ENCODE peak calls at places on chromosomes 13 and 19, in six cellular contexts. H, E, V, M, T and A are unnamed samples. For H3K4me1, the result is how much of the 10 kb centered on the place peaks cover.

GRCh38 chr13:53854321-53854720 is 825.7 kb downstream of the OLFM4 start:
- DNase-seq in H (no peak), E (no peak), V (no peak), M (no peak), T (no peak), A (no peak)

GRCh38 chr13:59534806-59535205 is 628.9 kb downstream of the DIAPH3 start:
- DNase-seq in H (no peak), E (no peak), V (no peak), M (no peak), T (no peak), A (no peak)

GRCh38 chr13:49292742-49293498 is 45.2 kb downstream of the CDADC1 start:
- DNase-seq in H (peak), E (no peak), V (no peak), M (no peak), T (no peak), A (peak)

GRCh38 chr13:23384111-23384510 is 49.4 kb downstream of the SACS start:
- DNase-seq in H (no peak), E (no peak), V (no peak), M (no peak), T (no peak), A (no peak)

GRCh38 chr13:32176696-32177095 is 138.5 kb downstream of the ZAR1L start:
- DNase-seq in H (no peak), E (no peak), V (no peak), M (no peak), T (no peak), A (no peak)

GRCh38 chr13:111323950-111324651 is 3.7 kb downstream of the TEX29 start:
- DNase-seq in H (no peak), E (no peak), V (no peak), M (no peak), T (no peak), A (no peak)

GRCh38 chr19:58003153-58003828 is 671 bp upstream of the ZNF606 start:
- DNase-seq in H (no peak), E (no peak), V (peak), M (no peak), T (no peak), A (no peak)

GRCh38 chr13:23466144-23467002 is 32.9 kb upstream of the SACS start:
- DNase-seq in H (peak), E (peak), V (peak), M (peak), T (peak), A (peak)

GRCh38 chr19:44848805-44849457 is 2.8 kb downstream of the NECTIN2 start:
- DNase-seq in H (no peak), E (no peak), V (peak), M (no peak), T (no peak), A (peak)

GRCh38 chr19:51480590-51480989 is 2.3 kb downstream of the CEACAM18 start:
- DNase-seq in H (no peak), E (no peak), V (peak), M (no peak), T (no peak), A (no peak)

GRCh38 chr19:33408538-33408937 is 35.0 kb downstream of the CEBPG start:
- DNase-seq in H (no peak), E (no peak), V (no peak), M (no peak), T (no peak), A (no peak)

GRCh38 chr13:79307866-79308298 is 98.2 kb downstream of the RBM26 start:
- DNase-seq in H (no peak), E (no peak), V (peak), M (no peak), T (no peak), A (no peak)

GRCh38 chr19:46697142-46697960 is 19.6 kb downstream of the PRKD2 start:
- DNase-seq in H (peak), E (peak), V (peak), M (no peak), T (peak), A (peak)

GRCh38 chr13:77310161-77310560 is 16.7 kb downstream of the MYCBP2 start:
- DNase-seq in H (no peak), E (no peak), V (no peak), M (no peak), T (no peak), A (no peak)

GRCh38 chr19:32580353-32580900 is 563 bp upstream of the PDCD5 start:
- DNase-seq in H (no peak), E (no peak), V (no peak), M (no peak), T (no peak), A (no peak)

GRCh38 chr13:42594577-42595571 is 20.9 kb downstream of the TNFSF11 start:
- DNase-seq in H (peak), E (no peak), V (peak), M (peak), T (peak), A (peak)

GRCh38 chr19:28468701-28469459 is 744.1 kb downstream of the UQCRFS1 start:
- DNase-seq in H (no peak), E (peak), V (no peak), M (no peak), T (no peak), A (no peak)

GRCh38 chr13:30396434-30397075 is 25.7 kb upstream of the UBE2L5 start:
- DNase-seq in H (no peak), E (no peak), V (no peak), M (no peak), T (no peak), A (no peak)

GRCh38 chr13:101575591-101575990 is 123.1 kb downstream of the ITGBL1 start:
- DNase-seq in H (no peak), E (no peak), V (no peak), M (no peak), T (no peak), A (no peak)

GRCh38 chr19:33806434-33806881 is 9.8 kb downstream of the KCTD15 start:
- DNase-seq in H (no peak), E (no peak), V (no peak), M (no peak), T (no peak), A (no peak)

DNA sequence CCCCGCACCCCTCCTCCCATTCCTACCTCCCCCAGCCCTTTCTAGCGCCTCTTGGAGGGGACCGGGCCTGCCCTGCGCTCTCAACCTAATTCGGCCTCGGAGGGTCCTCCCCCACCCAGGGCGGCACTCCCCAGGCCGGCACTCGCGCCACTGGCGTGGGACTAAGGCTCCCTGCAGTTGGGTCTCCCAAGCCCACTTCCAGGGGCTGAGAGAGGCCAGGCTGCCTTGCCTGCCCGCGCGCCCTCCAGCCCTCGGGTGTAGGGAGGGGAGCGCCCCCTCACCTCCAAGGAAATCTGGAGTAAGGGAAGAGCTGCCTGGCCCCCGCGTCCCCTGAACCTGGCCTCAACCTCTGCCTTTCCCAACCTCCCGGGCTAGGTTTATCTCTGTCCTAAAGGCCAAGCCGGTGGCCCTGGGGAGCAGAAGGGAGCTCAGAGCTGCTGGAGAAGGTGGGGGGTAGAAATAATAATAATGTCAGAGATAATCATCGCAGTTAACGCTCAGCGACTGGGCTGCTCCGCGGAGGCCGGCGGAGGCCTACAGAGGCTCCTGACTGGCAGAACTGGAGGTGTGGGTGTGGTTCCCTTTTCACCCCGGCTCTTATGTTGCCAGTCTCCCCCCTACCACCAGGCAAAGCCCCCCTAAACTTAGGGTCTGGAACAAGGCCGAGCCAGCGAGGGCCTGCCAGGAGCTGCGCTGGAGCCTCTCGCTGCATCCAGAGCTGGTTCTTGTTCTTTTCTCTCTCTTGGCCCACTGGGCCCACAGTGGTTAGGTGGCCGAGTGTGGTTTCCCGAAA is 9.6 kb downstream of the ZIC2 start:
- DNase-seq in H (no peak), E (no peak), V (no peak), M (no peak), T (no peak), A (no peak)
- H3K4me1 ChIP-seq in H (under half), E (under half), V (under half), M (under half), T (under half), A (under half)

GRCh38 chr19:11041194-11041593 is 48.1 kb upstream of the LDLR start:
- DNase-seq in H (no peak), E (no peak), V (no peak), M (no peak), T (no peak), A (no peak)

GRCh38 chr19:11045536-11045935 is 43.7 kb upstream of the LDLR start:
- DNase-seq in H (no peak), E (no peak), V (no peak), M (no peak), T (no peak), A (no peak)

GRCh38 chr19:11046608-11047354 is 42.5 kb upstream of the LDLR start:
- DNase-seq in H (no peak), E (no peak), V (no peak), M (no peak), T (no peak), A (no peak)

GRCh38 chr19:11041966-11042627 is 47.2 kb upstream of the LDLR start:
- DNase-seq in H (peak), E (peak), V (no peak), M (no peak), T (no peak), A (no peak)

DNA sequence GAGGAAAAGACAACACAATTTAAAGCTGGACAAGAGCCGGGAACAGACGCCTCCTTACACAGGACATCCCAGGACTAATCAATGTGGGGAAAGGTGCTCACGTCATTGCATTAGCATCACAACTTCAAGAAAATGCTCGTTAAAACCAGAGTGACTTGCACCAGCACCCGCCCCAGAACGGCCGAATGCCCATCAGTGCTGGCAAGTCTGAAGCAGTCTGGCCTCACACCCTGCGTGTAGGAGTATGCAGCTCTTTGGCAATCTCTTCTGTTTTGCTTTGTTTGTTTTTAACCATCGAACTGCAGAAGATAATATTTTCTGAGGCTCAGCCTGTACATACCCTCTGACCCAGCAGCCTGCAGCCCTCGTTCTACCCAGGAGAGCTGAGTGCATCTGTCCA is 44.8 kb upstream of the LDLR start:
- DNase-seq in H (no peak), E (no peak), V (no peak), M (no peak), T (no peak), A (no peak)
- H3K4me1 ChIP-seq in H (under half), E (under half), V (under half), M (under half), T (under half), A (under half)

DNA sequence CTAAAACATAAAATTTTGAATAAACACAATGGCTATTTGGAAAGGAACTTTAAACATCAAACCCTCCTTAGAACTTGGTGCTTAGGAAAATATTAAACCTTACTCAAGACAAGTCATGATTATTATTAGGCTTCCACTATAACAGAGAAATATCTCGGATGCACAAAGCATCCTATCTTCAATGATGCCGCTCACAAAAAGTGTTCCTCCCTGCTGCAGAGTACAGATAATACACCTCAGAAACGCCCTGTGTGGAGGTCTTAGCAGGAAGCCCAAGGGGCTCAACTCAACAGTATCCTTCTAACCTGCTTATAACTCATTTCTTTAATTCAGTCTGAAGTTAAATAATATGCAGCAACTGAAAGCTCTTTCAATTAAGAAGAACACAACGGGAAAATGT is 12.2 kb downstream of the ELF1 start:
- DNase-seq in H (no peak), E (no peak), V (no peak), M (no peak), T (no peak), A (no peak)
- H3K4me1 ChIP-seq in H (under half), E (half or more), V (under half), M (half or more), T (under half), A (under half)

GRCh38 chr19:39140195-39140516 is 14.6 kb downstream of the PAK4 start:
- DNase-seq in H (no peak), E (no peak), V (no peak), M (no peak), T (no peak), A (peak)
- H3K4me1 ChIP-seq in H (under half), E (half or more), V (half or more), M (under half), T (under half), A (under half)

GRCh38 chr19:42512743-42513304 is 15.5 kb downstream of the CEACAM1 start:
- DNase-seq in H (no peak), E (no peak), V (no peak), M (no peak), T (no peak), A (no peak)

GRCh38 chr19:42512130-42512636 is 16.1 kb downstream of the CEACAM1 start:
- DNase-seq in H (no peak), E (no peak), V (no peak), M (no peak), T (no peak), A (no peak)

GRCh38 chr19:42514449-42514848 is 13.8 kb downstream of the CEACAM1 start:
- DNase-seq in H (no peak), E (no peak), V (no peak), M (no peak), T (no peak), A (no peak)

GRCh38 chr19:42508892-42509444 is 19.3 kb downstream of the CEACAM1 start:
- DNase-seq in H (no peak), E (no peak), V (no peak), M (no peak), T (no peak), A (no peak)

GRCh38 chr19:42511340-42511739 is 16.9 kb downstream of the CEACAM1 start:
- DNase-seq in H (no peak), E (no peak), V (no peak), M (no peak), T (no peak), A (no peak)
- H3K4me1 ChIP-seq in H (under half), E (under half), V (under half), M (under half), T (under half), A (under half)

GRCh38 chr19:13039211-13039789 is 44.0 kb downstream of the NFIX start:
- DNase-seq in H (no peak), E (no peak), V (no peak), M (no peak), T (no peak), A (no peak)

GRCh38 chr19:13036366-13036976 is 41.2 kb downstream of the NFIX start:
- DNase-seq in H (peak), E (peak), V (no peak), M (no peak), T (peak), A (peak)

GRCh38 chr19:13038306-13039210 is 43.3 kb downstream of the NFIX start:
- DNase-seq in H (no peak), E (no peak), V (no peak), M (no peak), T (no peak), A (no peak)

GRCh38 chr19:13037161-13037560 is 41.9 kb downstream of the NFIX start:
- DNase-seq in H (no peak), E (no peak), V (no peak), M (no peak), T (no peak), A (no peak)

DNA sequence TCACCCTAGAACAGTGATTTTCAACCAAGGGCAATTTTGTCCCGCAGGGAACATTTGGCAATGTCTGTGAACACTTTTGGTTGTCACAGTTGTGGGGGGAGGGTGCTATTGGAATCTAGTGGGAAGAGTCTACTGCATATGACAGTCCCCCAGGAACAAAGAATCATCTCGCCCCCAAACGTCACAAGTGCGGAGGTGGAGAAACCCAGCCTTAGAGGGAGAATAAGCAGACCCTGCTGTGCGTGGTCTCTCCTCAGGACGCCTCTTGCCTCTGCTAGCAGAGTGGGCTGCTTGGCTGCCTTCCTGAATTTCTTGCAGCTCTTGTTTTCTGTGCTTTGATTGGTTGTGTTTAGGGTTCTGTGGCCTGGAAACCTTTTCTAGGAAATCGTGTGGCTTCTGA is 42.4 kb downstream of the NFIX start:
- DNase-seq in H (no peak), E (no peak), V (no peak), M (no peak), T (no peak), A (no peak)
- H3K4me1 ChIP-seq in H (under half), E (half or more), V (under half), M (under half), T (half or more), A (under half)

GRCh38 chr13:75795274-75795673 is 159.1 kb downstream of the LMO7 start:
- DNase-seq in H (no peak), E (no peak), V (no peak), M (no peak), T (no peak), A (no peak)

GRCh38 chr13:75798353-75799245 is 162.5 kb downstream of the LMO7 start:
- DNase-seq in H (no peak), E (no peak), V (no peak), M (no peak), T (peak), A (no peak)

GRCh38 chr13:75797256-75797655 is 161.1 kb downstream of the LMO7 start:
- DNase-seq in H (no peak), E (no peak), V (no peak), M (no peak), T (no peak), A (no peak)

GRCh38 chr13:75797719-75798118 is 161.6 kb downstream of the LMO7 start:
- DNase-seq in H (no peak), E (no peak), V (no peak), M (no peak), T (no peak), A (no peak)

GRCh38 chr13:75796825-75797224 is 160.7 kb downstream of the LMO7 start:
- DNase-seq in H (no peak), E (no peak), V (no peak), M (no peak), T (no peak), A (no peak)
- H3K4me1 ChIP-seq in H (under half), E (under half), V (under half), M (under half), T (under half), A (under half)

GRCh38 chr19:10809693-10810285 is 26.2 kb downstream of the TMED1 start:
- DNase-seq in H (no peak), E (no peak), V (no peak), M (no peak), T (no peak), A (no peak)
- H3K4me1 ChIP-seq in H (under half), E (under half), V (under half), M (under half), T (under half), A (under half)

GRCh38 chr19:35745328-35746086 is at the start of the genes PSENEN and U2AF1L4:
- DNase-seq in H (peak), E (peak), V (peak), M (peak), T (peak), A (peak)
- H3K4me1 ChIP-seq in H (under half), E (half or more), V (under half), M (half or more), T (under half), A (under half)

GRCh38 chr19:14112051-14112808 is 5.3 kb downstream of the PRKACA start:
- DNase-seq in H (no peak), E (no peak), V (peak), M (no peak), T (no peak), A (no peak)

GRCh38 chr19:14110650-14111049 is 6.9 kb downstream of the PRKACA start:
- DNase-seq in H (no peak), E (no peak), V (no peak), M (no peak), T (no peak), A (no peak)

GRCh38 chr19:14113762-14114414 is 3.7 kb downstream of the PRKACA start:
- DNase-seq in H (peak), E (peak), V (peak), M (peak), T (peak), A (no peak)

GRCh38 chr19:14112809-14113385 is 4.7 kb downstream of the PRKACA start:
- DNase-seq in H (no peak), E (no peak), V (peak), M (no peak), T (no peak), A (no peak)

GRCh38 chr19:14111486-14111885 is 6.1 kb downstream of the PRKACA start:
- DNase-seq in H (no peak), E (no peak), V (no peak), M (no peak), T (no peak), A (no peak)
- H3K4me1 ChIP-seq in H (under half), E (under half), V (half or more), M (under half), T (under half), A (under half)